ENCODE peak calls at places on chromosomes 11 and 22, in six cellular contexts. Z, P, X, B, U and C are unnamed samples.

GRCh38 chr11:81987829-81988472 is 745.7 kb downstream of the FAM181B start:
- DNase-seq in Z (peak), P (peak), X (peak), B (no peak), U (peak), C (peak)

GRCh38 chr22:36258750-36259619 is 6.1 kb downstream of the APOL1 start:
- DNase-seq in Z (peak), P (no peak), X (peak), B (no peak), U (no peak), C (peak)

GRCh38 chr11:126725521-126725920 is 275.0 kb downstream of the KIRREL3 start:
- DNase-seq in Z (no peak), P (no peak), X (no peak), B (no peak), U (no peak), C (no peak)

GRCh38 chr11:59261150-59261549 is 48.4 kb upstream of the MPEG1 start:
- DNase-seq in Z (no peak), P (no peak), X (no peak), B (no peak), U (no peak), C (no peak)

GRCh38 chr11:69030324-69030723 is 17.3 kb upstream of the MRGPRF start:
- DNase-seq in Z (no peak), P (no peak), X (no peak), B (no peak), U (no peak), C (no peak)

GRCh38 chr11:130023204-130023603 is 20.6 kb upstream of the PRDM10 start:
- DNase-seq in Z (peak), P (no peak), X (peak), B (peak), U (peak), C (peak)

GRCh38 chr22:48391820-48392219 is 1435.9 kb downstream of the BRD1 start:
- DNase-seq in Z (no peak), P (peak), X (no peak), B (no peak), U (no peak), C (no peak)

GRCh38 chr22:29143848-29144785 is 61.6 kb upstream of the EMID1 start:
- DNase-seq in Z (no peak), P (no peak), X (no peak), B (no peak), U (no peak), C (no peak)

GRCh38 chr11:47667135-47667534 is 24.8 kb upstream of the MTCH2 start:
- DNase-seq in Z (no peak), P (no peak), X (no peak), B (no peak), U (no peak), C (no peak)

GRCh38 chr11:69339916-69340565 is 46.1 kb downstream of the MYEOV start:
- DNase-seq in Z (no peak), P (no peak), X (no peak), B (no peak), U (no peak), C (no peak)

GRCh38 chr22:50523806-50524663 is 1.4 kb downstream of the SCO2 start:
- DNase-seq in Z (no peak), P (no peak), X (no peak), B (no peak), U (no peak), C (no peak)

GRCh38 chr11:96122601-96123044 is 198.7 kb upstream of the MTMR2 start:
- DNase-seq in Z (peak), P (no peak), X (no peak), B (no peak), U (no peak), C (no peak)